ENCODE peak calls at places on chromosomes 12 and 14, in six cellular contexts. M is HL-60, U is cardiac fibroblast, W is GM10248, Z is PC-3, T is breast epithelium. R is an unnamed sample.

GRCh38 chr14:54627718-54628345 is 60.9 kb downstream of the SAMD4A start:
- DNase-seq in M (no peak), U (peak), W (peak), Z (no peak), T (no peak), R (no peak)

GRCh38 chr12:53197011-53197640 is 9.9 kb downstream of the ITGB7 start:
- DNase-seq in M (no peak), U (no peak), W (no peak), Z (no peak), T (peak), R (no peak)

GRCh38 chr14:35331605-35332516 is 39.7 kb downstream of the PSMA6 start:
- DNase-seq in M (no peak), U (peak), W (peak), Z (peak), T (peak), R (peak)

GRCh38 chr12:62774794-62775193 is 160.2 kb downstream of the PPM1H start:
- DNase-seq in M (no peak), U (no peak), W (peak), Z (no peak), T (no peak), R (no peak)

GRCh38 chr12:12533238-12533829 is 29.3 kb downstream of the DUSP16 start:
- DNase-seq in M (no peak), U (peak), W (no peak), Z (no peak), T (no peak), R (peak)

GRCh38 chr12:501722-502447 is 42.1 kb downstream of the B4GALNT3 start:
- DNase-seq in M (no peak), U (no peak), W (no peak), Z (no peak), T (no peak), R (no peak)

GRCh38 chr12:8699714-8700113 is 1.9 kb downstream of the RIMKLB start:
- DNase-seq in M (no peak), U (no peak), W (no peak), Z (no peak), T (no peak), R (no peak)

GRCh38 chr12:12486661-12487240 is 75.9 kb downstream of the DUSP16 start:
- DNase-seq in M (no peak), U (no peak), W (peak), Z (peak), T (no peak), R (no peak)

GRCh38 chr14:68103841-68104240 is 284.3 kb downstream of the RAD51B start:
- DNase-seq in M (no peak), U (no peak), W (no peak), Z (no peak), T (no peak), R (no peak)

GRCh38 chr14:96091941-96092411 is 52.8 kb downstream of the C14orf132 start:
- DNase-seq in M (no peak), U (peak), W (no peak), Z (no peak), T (peak), R (no peak)

GRCh38 chr12:57097554-57097835 is 8.6 kb downstream of the NAB2 start:
- DNase-seq in M (no peak), U (no peak), W (no peak), Z (no peak), T (no peak), R (no peak)

GRCh38 chr12:80632835-80633234 is 74.6 kb upstream of the MYF6 start:
- DNase-seq in M (no peak), U (no peak), W (no peak), Z (peak), T (no peak), R (no peak)

GRCh38 chr12:119589087-119589486 is 4.5 kb upstream of the TMEM233 start:
- DNase-seq in M (peak), U (peak), W (no peak), Z (no peak), T (no peak), R (no peak)

GRCh38 chr12:93094988-93095737 is 166.1 kb upstream of the EEA1 start:
- DNase-seq in M (peak), U (no peak), W (peak), Z (no peak), T (no peak), R (no peak)

GRCh38 chr14:76950043-76951020 is 78.2 kb downstream of the IRF2BPL start:
- DNase-seq in M (no peak), U (peak), W (no peak), Z (peak), T (no peak), R (no peak)

GRCh38 chr14:32513571-32514009 is 184.5 kb downstream of the AKAP6 start:
- DNase-seq in M (no peak), U (peak), W (no peak), Z (peak), T (no peak), R (no peak)

GRCh38 chr12:28879379-28879778 is 269.7 kb upstream of the FAR2 start:
- DNase-seq in M (no peak), U (no peak), W (peak), Z (no peak), T (no peak), R (no peak)

GRCh38 chr14:74963705-74964271 is 8.4 kb upstream of the PGF start:
- DNase-seq in M (no peak), U (peak), W (no peak), Z (no peak), T (no peak), R (no peak)

GRCh38 chr12:94165670-94166069 is 17.3 kb downstream of the PLXNC1 start:
- DNase-seq in M (no peak), U (no peak), W (no peak), Z (no peak), T (no peak), R (no peak)

GRCh38 chr14:72625689-72626088 is 268.2 kb downstream of the DPF3 start:
- DNase-seq in M (no peak), U (no peak), W (no peak), Z (no peak), T (no peak), R (no peak)

GRCh38 chr12:2752676-2753371 is 41.9 kb upstream of the FKBP4 start:
- DNase-seq in M (peak), U (peak), W (peak), Z (peak), T (peak), R (peak)

GRCh38 chr14:69424139-69424923 is 25.8 kb downstream of the SLC39A9 start:
- DNase-seq in M (no peak), U (no peak), W (no peak), Z (peak), T (no peak), R (no peak)

GRCh38 chr14:71574976-71575375 is 357.3 kb upstream of the RGS6 start:
- DNase-seq in M (no peak), U (peak), W (no peak), Z (peak), T (no peak), R (no peak)

GRCh38 chr14:55843718-55844403 is 263.9 kb downstream of the KTN1 start:
- DNase-seq in M (no peak), U (peak), W (no peak), Z (peak), T (no peak), R (no peak)
- TF ChIP-seq CTCF in M (no peak), U (no peak), W (no peak), Z (peak), T (no peak), R (no peak)

GRCh38 chr12:121917950-121918678 is at the start of gene CFAP251:
- DNase-seq in M (peak), U (peak), W (peak), Z (peak), T (peak), R (peak)

GRCh38 chr12:121918679-121919038 is 267 bp downstream of the CFAP251 start:
- DNase-seq in M (no peak), U (no peak), W (no peak), Z (no peak), T (no peak), R (no peak)

GRCh38 chr12:121921106-121921505 is 2.7 kb downstream of the CFAP251 start:
- DNase-seq in M (no peak), U (no peak), W (no peak), Z (no peak), T (no peak), R (no peak)

GRCh38 chr12:121915841-121916321 is 2.5 kb upstream of the CFAP251 start:
- DNase-seq in M (no peak), U (peak), W (no peak), Z (no peak), T (no peak), R (no peak)

GRCh38 chr12:121916719-121917118 is 1.7 kb upstream of the CFAP251 start:
- DNase-seq in M (no peak), U (peak), W (no peak), Z (peak), T (no peak), R (no peak)
- TF ChIP-seq CTCF in M (no peak), U (peak), W (peak), Z (peak), T (no peak), R (no peak)

DNA sequence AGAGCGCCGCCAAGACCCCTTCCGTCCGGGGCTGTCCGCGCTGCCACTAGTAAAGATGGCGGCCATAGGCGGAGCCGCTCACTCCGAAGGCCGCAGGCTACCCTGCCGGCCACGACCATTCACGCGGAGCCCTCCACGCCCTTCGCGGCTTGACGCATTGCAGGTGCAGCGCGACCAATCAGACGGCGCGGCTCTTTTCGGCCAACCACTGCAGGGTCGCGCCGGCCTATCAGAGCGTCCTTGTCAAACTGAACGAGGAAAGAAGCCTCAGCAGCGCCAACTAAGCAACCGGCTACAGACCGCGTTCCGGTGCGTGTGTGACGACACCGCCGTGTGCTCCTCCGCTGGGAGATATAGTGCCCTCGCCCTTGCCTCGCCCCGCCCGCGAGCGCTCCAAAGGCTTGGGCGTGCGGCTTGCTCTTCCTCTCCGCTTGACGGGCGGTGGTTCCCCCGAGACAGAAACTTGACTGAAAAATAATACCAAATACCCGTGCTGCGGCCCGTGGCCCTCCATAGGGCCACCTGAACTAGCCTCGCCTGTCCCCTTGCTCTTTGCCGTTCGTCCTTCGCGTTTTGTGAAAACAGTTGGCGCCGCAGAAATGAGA is 13.6 kb upstream of the CALM1 start:
- DNase-seq in M (peak), U (peak), W (peak), Z (peak), T (peak), R (peak)
- TF ChIP-seq CTCF in M (no peak), U (no peak), W (no peak), Z (peak), T (no peak), R (no peak)

DNA sequence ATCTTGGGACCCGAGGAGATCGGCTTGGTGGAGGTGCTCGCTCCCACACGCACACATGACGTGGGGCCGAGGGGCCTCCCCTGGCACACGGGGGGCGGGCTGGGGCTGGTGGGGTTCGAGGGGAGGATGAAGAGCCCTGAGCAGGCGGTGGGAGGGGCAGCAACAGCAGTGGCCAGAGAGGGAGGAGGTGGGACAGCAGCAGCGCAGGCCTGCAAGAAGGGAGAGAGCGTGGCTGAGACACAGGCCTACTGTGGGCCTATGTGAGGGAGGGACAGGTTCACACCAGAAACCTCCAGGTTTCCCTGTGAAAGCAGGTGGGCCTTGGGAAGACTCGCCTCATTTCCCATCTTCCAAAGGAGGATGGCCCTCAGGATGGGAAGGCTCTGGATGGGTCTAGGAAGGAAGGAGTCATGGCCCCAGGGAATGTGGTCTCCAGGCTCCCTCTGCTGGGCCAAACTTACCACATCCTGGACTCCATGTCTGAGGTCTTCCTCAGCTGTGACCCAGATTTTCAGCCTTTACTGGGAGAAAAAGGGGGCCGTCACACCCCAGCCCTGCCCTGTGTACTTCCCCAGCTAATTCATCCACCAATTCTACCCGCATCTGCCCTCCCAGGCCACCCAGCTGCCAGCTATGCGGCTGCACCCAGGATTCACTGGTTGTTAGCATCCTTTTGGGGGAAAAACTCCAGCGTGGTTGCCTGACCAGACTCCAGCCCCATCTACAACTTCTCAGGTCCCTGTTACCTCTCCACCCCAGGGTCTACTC is 2.8 kb downstream of the PIANP start:
- DNase-seq in M (no peak), U (peak), W (peak), Z (peak), T (no peak), R (no peak)
- TF ChIP-seq CTCF in M (peak), U (peak), W (peak), Z (peak), T (no peak), R (no peak)

R was measured in mesothelial cell of epicardium.